ENCODE peak calls at places on chromosomes 12 and 14, in four cellular contexts. One of them, this sample, is unnamed.

GRCh38 chr14:90556666-90557450 is 160.0 kb downstream of the CALM1 start:
- DNase-seq in pancreas: no peak
- DNase-seq in endodermal cell: no peak
- DNase-seq in body of pancreas: no peak
- DNase-seq in this sample: peak; percentile 15

GRCh38 chr12:79871621-79872020 is 63.3 kb downstream of the PPP1R12A start:
- DNase-seq in pancreas: no peak
- DNase-seq in endodermal cell: no peak
- DNase-seq in body of pancreas: no peak
- DNase-seq in this sample: no peak

GRCh38 chr12:102682698-102683289 is 202.4 kb upstream of the IGF1 start:
- DNase-seq in pancreas: no peak
- DNase-seq in endodermal cell: no peak
- DNase-seq in body of pancreas: no peak
- DNase-seq in this sample: no peak

GRCh38 chr12:53048780-53049401 is 974 bp upstream of the TNS2 start:
- DNase-seq in pancreas: peak; percentile 73
- DNase-seq in endodermal cell: peak; percentile 93
- DNase-seq in body of pancreas: peak; percentile 72
- DNase-seq in this sample: peak; percentile 58

GRCh38 chr14:90409209-90409730 is 12.4 kb downstream of the CALM1 start:
- DNase-seq in pancreas: no peak
- DNase-seq in endodermal cell: no peak
- DNase-seq in body of pancreas: peak; percentile 28
- DNase-seq in this sample: no peak

GRCh38 chr14:101636081-101636560 is 74.8 kb downstream of the DIO3 start:
- DNase-seq in pancreas: no peak
- DNase-seq in endodermal cell: no peak
- DNase-seq in body of pancreas: no peak
- DNase-seq in this sample: no peak

GRCh38 chr12:32379667-32380066 is 19.7 kb upstream of the FGD4 start:
- DNase-seq in pancreas: no peak
- DNase-seq in endodermal cell: no peak
- DNase-seq in body of pancreas: no peak
- DNase-seq in this sample: no peak

GRCh38 chr14:61573748-61574513 is 121.4 kb upstream of the HIF1A start:
- DNase-seq in pancreas: no peak
- DNase-seq in endodermal cell: peak; percentile 46
- DNase-seq in body of pancreas: no peak
- DNase-seq in this sample: no peak

GRCh38 chr12:42332301-42332894 is 6.4 kb downstream of the PPHLN1 start:
- DNase-seq in pancreas: peak; percentile 24
- DNase-seq in endodermal cell: no peak
- DNase-seq in body of pancreas: peak; percentile 51
- DNase-seq in this sample: peak; percentile 55

GRCh38 chr12:57452181-57452936 is 2.7 kb upstream of the INHBE start:
- DNase-seq in pancreas: no peak
- DNase-seq in endodermal cell: peak; percentile 72
- DNase-seq in body of pancreas: no peak
- DNase-seq in this sample: no peak

GRCh38 chr14:95057147-95057546 is 100.2 kb downstream of the DICER1 start:
- DNase-seq in pancreas: no peak
- DNase-seq in endodermal cell: no peak
- DNase-seq in body of pancreas: no peak
- DNase-seq in this sample: no peak

GRCh38 chr12:101680240-101680639 is 17.2 kb upstream of the CHPT1 start:
- DNase-seq in pancreas: no peak
- DNase-seq in endodermal cell: no peak
- DNase-seq in body of pancreas: no peak
- DNase-seq in this sample: no peak

GRCh38 chr14:96096639-96097610 is 57.8 kb downstream of the C14orf132 start:
- DNase-seq in pancreas: no peak
- DNase-seq in endodermal cell: peak; percentile 39
- DNase-seq in body of pancreas: no peak
- DNase-seq in this sample: no peak

GRCh38 chr12:68207276-68207675 is 18.3 kb downstream of the IL26 start:
- DNase-seq in pancreas: no peak
- DNase-seq in endodermal cell: no peak
- DNase-seq in body of pancreas: no peak
- DNase-seq in this sample: no peak

GRCh38 chr14:69328765-69329164 is 68.8 kb downstream of the GALNT16 start:
- DNase-seq in pancreas: no peak
- DNase-seq in endodermal cell: peak; percentile 19
- DNase-seq in body of pancreas: no peak
- DNase-seq in this sample: no peak

GRCh38 chr12:51836012-51836832 is 12.3 kb downstream of the FIGNL2 start:
- DNase-seq in pancreas: no peak
- DNase-seq in endodermal cell: peak; percentile 83
- DNase-seq in body of pancreas: no peak
- DNase-seq in this sample: no peak

GRCh38 chr14:80587096-80587724 is 354.3 kb downstream of the CEP128 start:
- DNase-seq in pancreas: no peak
- DNase-seq in endodermal cell: no peak
- DNase-seq in body of pancreas: no peak
- DNase-seq in this sample: no peak

GRCh38 chr14:45891417-45892080 is 638.5 kb upstream of the MIS18BP1 start:
- DNase-seq in pancreas: no peak
- DNase-seq in endodermal cell: peak; percentile 58
- DNase-seq in body of pancreas: no peak
- DNase-seq in this sample: peak; percentile 5

GRCh38 chr14:32932921-32933622 is 5.6 kb upstream of the NPAS3 start:
- DNase-seq in pancreas: no peak
- DNase-seq in endodermal cell: peak; percentile 90
- DNase-seq in body of pancreas: peak; percentile 34
- DNase-seq in this sample: no peak

GRCh38 chr12:85979641-85980040 is 105.5 kb downstream of the NTS start:
- DNase-seq in pancreas: no peak
- DNase-seq in endodermal cell: no peak
- DNase-seq in body of pancreas: no peak
- DNase-seq in this sample: no peak

GRCh38 chr12:5140190-5140589 is 96.5 kb downstream of the KCNA5 start:
- DNase-seq in pancreas: no peak
- DNase-seq in endodermal cell: no peak
- DNase-seq in body of pancreas: no peak
- DNase-seq in this sample: no peak

GRCh38 chr14:95144849-95145248 is 12.5 kb downstream of the DICER1 start:
- DNase-seq in pancreas: no peak
- DNase-seq in endodermal cell: no peak
- DNase-seq in body of pancreas: no peak
- DNase-seq in this sample: no peak

GRCh38 chr12:132162508-132163031 is 18.3 kb downstream of the NOC4L start:
- DNase-seq in pancreas: no peak
- DNase-seq in endodermal cell: no peak
- DNase-seq in body of pancreas: no peak
- DNase-seq in this sample: no peak

GRCh38 chr12:51127050-51127729 is 43.8 kb upstream of the CSRNP2 start:
- DNase-seq in pancreas: no peak
- DNase-seq in endodermal cell: no peak
- DNase-seq in body of pancreas: no peak
- DNase-seq in this sample: no peak

GRCh38 chr12:53217049-53217929 is 10.2 kb upstream of the ITGB7 start:
- DNase-seq in pancreas: no peak
- DNase-seq in endodermal cell: peak; percentile 93
- DNase-seq in body of pancreas: peak; percentile 47
- DNase-seq in this sample: no peak

GRCh38 chr12:11500222-11500860 is 105.0 kb upstream of the PRB2 start:
- DNase-seq in pancreas: peak; percentile 87
- DNase-seq in endodermal cell: peak; percentile 99
- DNase-seq in body of pancreas: peak; percentile 90
- DNase-seq in this sample: no peak

GRCh38 chr12:45235087-45236025 is 19.5 kb downstream of the ANO6 start:
- DNase-seq in pancreas: peak; percentile 54
- DNase-seq in endodermal cell: peak; percentile 90
- DNase-seq in body of pancreas: peak; percentile 71
- DNase-seq in this sample: peak; percentile 60

GRCh38 chr14:89618309-89618708 is 201.3 kb upstream of the FOXN3 start:
- DNase-seq in pancreas: no peak
- DNase-seq in endodermal cell: no peak
- DNase-seq in body of pancreas: peak; percentile 41
- DNase-seq in this sample: no peak

GRCh38 chr12:11638271-11638916 is 11.1 kb upstream of the ETV6 start:
- DNase-seq in pancreas: no peak
- DNase-seq in endodermal cell: no peak
- DNase-seq in body of pancreas: no peak
- DNase-seq in this sample: no peak

GRCh38 chr14:65303185-65303901 is 109.2 kb upstream of the FUT8 start:
- DNase-seq in pancreas: no peak
- DNase-seq in endodermal cell: no peak
- DNase-seq in body of pancreas: no peak
- DNase-seq in this sample: no peak

GRCh38 chr12:55830601-55831406 is 1.4 kb upstream of the DNAJC14 start:
- DNase-seq in pancreas: peak; percentile 58
- DNase-seq in endodermal cell: peak; percentile 92
- DNase-seq in body of pancreas: peak; percentile 61
- DNase-seq in this sample: peak; percentile 53

GRCh38 chr12:29693962-29694361 is 89.8 kb downstream of the TMTC1 start:
- DNase-seq in pancreas: no peak
- DNase-seq in endodermal cell: no peak
- DNase-seq in body of pancreas: no peak
- DNase-seq in this sample: no peak

GRCh38 chr12:1533602-1534304 is 60.6 kb downstream of the FBXL14 start:
- DNase-seq in pancreas: no peak
- DNase-seq in endodermal cell: peak; percentile 47
- DNase-seq in body of pancreas: no peak
- DNase-seq in this sample: no peak

GRCh38 chr14:70415788-70416187 is 1.1 kb downstream of the SYNJ2BP start:
- DNase-seq in pancreas: no peak
- DNase-seq in endodermal cell: no peak
- DNase-seq in body of pancreas: no peak
- DNase-seq in this sample: no peak
- H3K4me3 ChIP-seq in pancreas: peak overlapping the region; percentile 58
- H3K4me3 ChIP-seq in endodermal cell: peak overlapping the region; percentile 89
- H3K4me3 ChIP-seq in body of pancreas: no peak overlapping the region
- H3K4me3 ChIP-seq in this sample: peak overlapping the region; percentile 56

GRCh38 chr12:61654698-61655097 is 605.5 kb upstream of the USP15 start:
- DNase-seq in pancreas: no peak
- DNase-seq in endodermal cell: no peak
- DNase-seq in body of pancreas: no peak
- DNase-seq in this sample: peak; percentile 16
- TF ChIP-seq CTCF in pancreas: no peak
- TF ChIP-seq CTCF in endodermal cell: no peak
- TF ChIP-seq CTCF in body of pancreas: no peak
- TF ChIP-seq CTCF in this sample: peak; percentile 28

DNA sequence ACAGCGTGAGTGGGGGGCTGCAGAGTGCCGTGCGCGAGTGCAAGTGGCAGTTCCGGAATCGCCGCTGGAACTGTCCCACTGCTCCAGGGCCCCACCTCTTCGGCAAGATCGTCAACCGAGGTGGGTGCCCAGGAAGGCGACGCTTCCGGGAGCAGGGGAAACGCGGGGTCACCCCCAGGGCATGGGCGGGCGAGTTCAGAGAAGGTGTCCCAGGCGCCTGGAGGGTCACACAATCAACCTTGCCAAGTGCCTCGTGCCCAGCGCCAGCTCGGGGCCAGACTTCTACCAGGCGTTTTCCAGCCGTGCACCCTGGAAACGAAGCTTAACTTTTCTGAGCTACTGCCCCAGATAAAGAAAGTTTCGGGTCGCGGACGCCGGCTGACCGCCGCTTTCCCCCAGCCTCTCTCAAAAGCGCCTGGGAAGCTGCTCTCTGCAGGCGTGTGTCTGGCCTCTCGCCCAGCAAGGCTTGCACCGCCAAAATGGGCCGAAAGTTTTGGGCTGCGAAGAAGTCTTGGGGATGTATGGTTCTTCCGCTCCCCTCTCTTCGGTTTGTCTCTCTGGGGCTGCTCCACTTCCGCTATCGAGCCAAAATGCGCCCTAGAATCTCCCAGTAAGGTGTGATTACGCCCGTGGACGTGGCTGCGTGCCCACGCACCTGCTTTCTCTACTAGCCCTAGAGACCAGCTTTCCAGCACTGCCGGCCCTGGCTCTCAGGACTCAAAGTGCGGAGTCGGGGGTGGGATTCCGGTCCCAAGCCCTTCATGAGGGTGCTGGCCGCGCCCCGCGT is 1.7 kb downstream of the WNT1 start:
- DNase-seq in pancreas: no peak
- DNase-seq in endodermal cell: no peak
- DNase-seq in body of pancreas: peak; percentile 58
- DNase-seq in this sample: no peak
- H3K4me3 ChIP-seq in pancreas: peak overlapping the region; percentile 12
- H3K4me3 ChIP-seq in endodermal cell: peak overlapping the region; percentile 69
- H3K4me3 ChIP-seq in body of pancreas: no peak overlapping the region
- H3K4me3 ChIP-seq in this sample: peak overlapping the region; percentile 48

DNA sequence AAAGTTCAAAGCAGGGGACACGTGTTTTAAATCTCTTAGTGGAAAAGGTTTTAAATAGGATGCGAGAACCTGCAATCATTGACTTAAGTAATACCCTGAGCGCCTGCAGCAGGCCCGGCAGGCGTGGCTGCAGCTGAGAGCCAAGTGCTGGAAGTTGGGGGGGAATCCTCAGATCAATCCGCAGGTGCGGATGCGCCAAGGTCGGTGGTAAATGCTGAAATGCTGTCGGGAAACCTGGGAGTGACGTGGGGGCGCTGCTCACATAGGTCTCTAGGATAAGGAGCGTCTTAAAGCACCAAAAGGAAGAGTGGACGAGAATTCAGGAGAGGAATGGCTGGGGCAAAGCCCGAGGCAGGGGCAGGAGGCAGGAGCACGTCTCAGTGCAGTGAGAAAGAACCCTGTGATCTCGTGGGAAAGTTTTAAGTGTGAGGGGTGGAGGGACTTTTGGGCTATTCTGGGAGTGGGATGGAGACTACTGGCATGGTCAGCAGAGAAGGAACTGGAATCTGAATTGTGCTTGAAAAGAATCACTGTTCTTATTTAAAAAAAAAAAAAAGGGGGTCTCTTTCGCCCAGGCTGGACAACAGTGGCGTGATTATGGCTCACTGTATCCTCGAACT is 883 bp upstream of the CDCA4 start:
- DNase-seq in pancreas: peak; percentile 59
- DNase-seq in endodermal cell: peak; percentile 85
- DNase-seq in body of pancreas: peak; percentile 47
- DNase-seq in this sample: peak; percentile 75
- TF ChIP-seq CTCF in pancreas: no peak
- TF ChIP-seq CTCF in endodermal cell: peak; percentile 57
- TF ChIP-seq CTCF in body of pancreas: no peak
- TF ChIP-seq CTCF in this sample: peak; percentile 45

GRCh38 chr14:35898217-35898775 is 72.2 kb downstream of the BRMS1L start:
- DNase-seq in pancreas: no peak
- DNase-seq in endodermal cell: peak; percentile 72
- DNase-seq in body of pancreas: no peak
- DNase-seq in this sample: no peak
- H3K4me3 ChIP-seq in pancreas: no peak overlapping the region
- H3K4me3 ChIP-seq in endodermal cell: no peak overlapping the region
- H3K4me3 ChIP-seq in body of pancreas: no peak overlapping the region
- H3K4me3 ChIP-seq in this sample: no peak overlapping the region

This sample was measured in Caco-2.